ENCODE peak calls at places on chromosome 11, in four cellular contexts. V is BE2C, Q is fibroblast of villous mesenchyme, Z is HFF-Myc. P is an unnamed sample.

GRCh38 chr11:62850911-62851806 is 11.8 kb upstream of the WDR74 start:
- DNase-seq in V (peak), Z (no peak), Q (no peak), P (no peak)

GRCh38 chr11:124108158-124108557 is 7.1 kb upstream of the VWA5A start:
- DNase-seq in Q (peak), Z (no peak), V (no peak), P (peak)

GRCh38 chr11:27209562-27210005 is 153.4 kb downstream of the CCDC34 start:
- DNase-seq in Q (peak), V (peak), Z (peak), P (peak)

GRCh38 chr11:62400760-62401159 is 18.1 kb upstream of the SCGB1A1 start:
- DNase-seq in Q (peak), Z (peak), V (peak), P (peak)

GRCh38 chr11:118435233-118435892 is 929 bp upstream of the KMT2A start:
- DNase-seq in Q (peak), Z (no peak), V (peak), P (peak)

GRCh38 chr11:18321622-18321990 is 334 bp downstream of the HPS5 start:
- DNase-seq in Q (peak), Z (no peak), V (no peak), P (no peak)

GRCh38 chr11:120184371-120184945 is 26.4 kb upstream of the OAF start:
- DNase-seq in Q (no peak), V (no peak), Z (no peak), P (no peak)

GRCh38 chr11:111370902-111371578 is 8.0 kb downstream of the POU2AF1 start:
- DNase-seq in Q (no peak), Z (no peak), V (no peak), P (no peak)

GRCh38 chr11:69173925-69174591 is 18.3 kb downstream of the SMIM38 start:
- DNase-seq in Q (peak), V (no peak), Z (no peak), P (peak)

GRCh38 chr11:47406896-47407745 is 1.3 kb upstream of the SLC39A13 start:
- DNase-seq in Z (no peak), Q (peak), V (no peak), P (no peak)

GRCh38 chr11:12279672-12280108 is 97.7 kb upstream of the PARVA start:
- DNase-seq in Z (no peak), V (no peak), Q (no peak), P (no peak)

GRCh38 chr11:59204736-59205135 is 8.0 kb downstream of the MPEG1 start:
- DNase-seq in V (no peak), Q (no peak), Z (no peak), P (no peak)

GRCh38 chr11:128720522-128720985 is 26.7 kb downstream of the FLI1 start:
- DNase-seq in V (no peak), Q (no peak), Z (no peak), P (no peak)

GRCh38 chr11:29318134-29318845 is 698.5 kb downstream of the KCNA4 start:
- DNase-seq in Z (no peak), V (no peak), Q (no peak), P (peak)

GRCh38 chr11:69941546-69942332 is 122.5 kb upstream of the FGF3 start:
- DNase-seq in V (peak), Z (no peak), Q (no peak), P (no peak)

GRCh38 chr11:19577391-19577831 is 135.2 kb upstream of the NAV2 start:
- DNase-seq in Q (no peak), V (no peak), Z (no peak), P (peak)

GRCh38 chr11:33347490-33348125 is 90.4 kb downstream of the HIPK3 start:
- DNase-seq in Q (no peak), Z (no peak), V (peak), P (no peak)

GRCh38 chr11:23778971-23779370 is 717.9 kb upstream of the LUZP2 start:
- DNase-seq in Q (no peak), V (no peak), Z (no peak), P (no peak)

GRCh38 chr11:93738647-93739081 is 2.6 kb downstream of the TAF1D start:
- DNase-seq in Z (no peak), Q (no peak), V (no peak), P (no peak)
- H3K4me3 ChIP-seq in Z (peak), Q (peak), V (peak), P (peak)

GRCh38 chr11:44321059-44321458 is 11.1 kb upstream of the ALX4 start:
- DNase-seq in Q (no peak), V (no peak), Z (no peak), P (no peak)

GRCh38 chr11:44320289-44320973 is 10.5 kb upstream of the ALX4 start:
- DNase-seq in V (no peak), Z (no peak), Q (no peak), P (no peak)

GRCh38 chr11:44318369-44318768 is 8.4 kb upstream of the ALX4 start:
- DNase-seq in Q (no peak), V (no peak), Z (no peak), P (no peak)

GRCh38 chr11:44319552-44320288 is 9.8 kb upstream of the ALX4 start:
- DNase-seq in V (no peak), Z (no peak), Q (no peak), P (no peak)

DNA sequence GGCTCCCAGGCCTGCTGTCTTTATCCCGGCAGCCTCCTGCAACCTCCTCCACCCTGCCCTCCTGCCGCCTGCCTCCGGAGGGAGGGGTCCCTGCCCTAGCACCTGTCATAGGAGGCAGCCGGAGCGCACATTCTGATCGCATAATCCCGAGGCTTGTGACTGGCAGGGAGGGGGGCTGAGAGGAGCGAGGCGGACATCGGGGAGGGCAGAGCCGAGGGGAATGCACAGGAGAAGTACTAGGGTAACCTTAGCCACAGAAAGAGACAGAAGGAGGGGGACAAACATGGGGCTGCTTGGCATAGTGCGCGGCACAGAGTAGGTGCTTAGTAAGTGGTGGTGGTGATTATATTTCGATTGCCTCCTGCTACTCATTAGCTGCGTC is 9.2 kb upstream of the ALX4 start:
- DNase-seq in V (no peak), Z (no peak), Q (no peak), P (no peak)
- TF ChIP-seq CTCF in V (no peak), Z (no peak), Q (no peak), P (no peak)

DNA sequence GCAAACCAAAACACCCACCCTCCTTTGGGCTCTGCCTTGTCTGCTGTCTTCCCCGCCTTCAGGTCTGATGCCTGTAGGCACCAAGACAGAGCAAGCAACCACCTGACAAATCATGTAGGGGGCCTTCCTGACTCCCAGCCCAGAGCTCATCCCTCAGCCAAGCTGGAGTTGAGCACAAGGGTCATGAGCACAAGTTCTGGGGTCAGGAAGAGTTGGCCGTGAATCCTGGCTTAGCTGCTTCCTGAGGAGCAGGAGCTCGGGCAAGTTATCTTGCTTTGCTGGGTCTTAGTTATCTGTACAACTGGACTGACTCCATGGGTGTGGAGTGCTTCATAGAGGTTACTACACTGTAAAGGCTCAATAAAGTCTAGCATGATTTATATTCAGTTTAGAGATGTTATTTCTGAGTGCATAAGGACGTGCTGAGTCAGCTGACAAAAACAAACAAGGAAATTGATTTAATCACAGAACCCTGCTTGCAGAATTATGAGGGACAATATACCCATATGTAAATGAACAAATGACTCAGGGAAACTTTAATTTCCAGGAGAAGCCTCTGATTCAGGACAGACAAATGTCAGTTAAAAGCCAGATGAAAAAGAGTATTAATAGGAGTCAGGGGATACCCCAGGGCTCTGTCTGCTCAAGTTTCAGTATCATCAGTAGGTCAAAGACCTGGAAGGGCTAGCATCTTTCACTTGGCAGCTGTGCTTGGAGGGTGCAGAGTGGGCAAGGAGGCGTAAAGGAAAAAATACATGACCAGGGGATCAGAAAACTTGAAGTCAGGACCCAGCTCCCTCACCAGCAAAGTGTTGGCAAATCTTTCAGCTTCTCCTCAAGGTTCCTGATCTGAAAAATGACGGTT is 15.1 kb upstream of the APOA1 start:
- DNase-seq in Q (peak), V (no peak), Z (no peak), P (peak)
- H3K4me3 ChIP-seq in Q (no peak), V (no peak), Z (no peak), P (no peak)

DNA sequence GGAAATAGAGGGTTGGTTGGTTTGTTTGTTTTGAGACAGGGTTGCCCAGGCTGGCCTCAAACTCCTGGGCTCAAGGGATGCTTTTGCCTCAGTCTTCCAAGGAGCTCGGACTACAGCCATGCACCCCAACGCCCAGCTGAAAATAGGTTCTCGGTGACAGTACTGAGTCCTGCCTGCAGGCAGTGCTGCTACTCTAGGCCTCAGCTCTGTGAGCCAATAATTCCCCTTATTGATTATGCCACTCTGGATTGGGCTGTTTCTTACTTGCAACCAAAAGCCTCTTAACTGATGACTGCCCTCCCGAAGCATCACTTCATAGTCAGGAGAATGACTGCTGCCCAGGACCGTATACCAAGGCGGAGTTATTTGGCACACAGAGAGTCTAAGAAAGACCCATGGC is 1.2 kb upstream of the C11orf16 start:
- DNase-seq in Z (no peak), Q (no peak), V (no peak), P (no peak)
- TF ChIP-seq CTCF in Z (no peak), Q (no peak), V (no peak), P (peak)

GRCh38 chr11:121626507-121626875 is 173.7 kb upstream of the SORL1-AS1 start:
- DNase-seq in V (no peak), Q (no peak), Z (no peak), P (peak)
- H3K4me3 ChIP-seq in V (no peak), Q (no peak), Z (no peak), P (no peak)